ENCODE peak calls at places on chromosomes 1 and 21, in eight cellular contexts. P is Calu3, T is T-cell, R is NCI-H2081, U is iPS-NIHi11, A is RWPE1, X is NCI-H1417, H is caudate nucleus. L is an unnamed sample.

GRCh38 chr1:17438176-17438976 is 1.1 kb downstream of the RCC2 start:
- DNase-seq in P (peak), T (peak), R (peak), U (peak), A (no peak), X (peak), H (peak), L (peak)

GRCh38 chr1:223756002-223756775 is 43.9 kb downstream of the CAPN2 start:
- DNase-seq in P (no peak), T (no peak), R (no peak), U (no peak), A (no peak), X (no peak), H (peak), L (peak)

GRCh38 chr1:205786599-205786998 is 11.3 kb upstream of the RAB29 start:
- DNase-seq in P (no peak), T (no peak), R (no peak), U (no peak), A (no peak), X (no peak), H (no peak), L (no peak)

GRCh38 chr1:117653732-117654484 is 48.1 kb downstream of the TENT5C start:
- DNase-seq in P (no peak), T (no peak), R (no peak), U (no peak), A (no peak), X (no peak), H (no peak), L (no peak)

GRCh38 chr1:240559781-240560180 is 52.2 kb downstream of the GREM2 start:
- DNase-seq in P (no peak), T (no peak), R (no peak), U (no peak), A (no peak), X (no peak), H (no peak), L (no peak)

GRCh38 chr1:63317007-63317813 is 5.2 kb upstream of the FOXD3 start:
- DNase-seq in P (peak), T (no peak), R (peak), U (peak), A (peak), X (peak), H (no peak), L (no peak)

GRCh38 chr1:6385673-6386191 is 7.8 kb downstream of the ACOT7 start:
- DNase-seq in P (peak), T (no peak), R (no peak), U (peak), A (peak), X (peak), H (peak), L (peak)

GRCh38 chr1:31642366-31642765 is 2.3 kb downstream of the PEF1 start:
- DNase-seq in P (no peak), T (no peak), R (no peak), U (no peak), A (no peak), X (no peak), H (no peak), L (no peak)

GRCh38 chr1:221169447-221169889 is 290.2 kb downstream of the HLX start:
- DNase-seq in P (no peak), T (no peak), R (no peak), U (peak), A (no peak), X (no peak), H (no peak), L (no peak)

GRCh38 chr1:2174348-2175054 is 20.1 kb downstream of the FAAP20 start:
- DNase-seq in P (peak), T (peak), R (peak), U (peak), A (peak), X (peak), H (peak), L (peak)

GRCh38 chr1:61202854-61203603 is 120.7 kb downstream of the NFIA start:
- DNase-seq in P (no peak), T (no peak), R (no peak), U (no peak), A (no peak), X (no peak), H (no peak), L (no peak)

GRCh38 chr1:93608188-93609109 is 73.2 kb downstream of the BCAR3 start:
- DNase-seq in P (no peak), T (no peak), R (no peak), U (no peak), A (no peak), X (no peak), H (no peak), L (no peak)

GRCh38 chr1:18949689-18950414 is 6.6 kb downstream of the IFFO2 start:
- DNase-seq in P (no peak), T (no peak), R (no peak), U (peak), A (no peak), X (no peak), H (peak), L (peak)

GRCh38 chr1:158329807-158330206 is 1.5 kb downstream of the CD1B start:
- DNase-seq in P (peak), T (no peak), R (no peak), U (peak), A (no peak), X (no peak), H (no peak), L (no peak)

GRCh38 chr1:178864326-178864725 is 6.6 kb downstream of the ANGPTL1 start:
- DNase-seq in P (no peak), T (no peak), R (no peak), U (no peak), A (no peak), X (no peak), H (no peak), L (no peak)

GRCh38 chr1:59570524-59570923 is 244.2 kb upstream of the HOOK1 start:
- DNase-seq in P (no peak), T (no peak), R (peak), U (no peak), A (no peak), X (no peak), H (no peak), L (no peak)

GRCh38 chr1:40439247-40439646 is 11.0 kb upstream of the ZFP69B start:
- DNase-seq in P (no peak), T (no peak), R (no peak), U (no peak), A (no peak), X (peak), H (no peak), L (no peak)

GRCh38 chr21:32477424-32477745 is 64.9 kb downstream of the EVA1C start:
- DNase-seq in P (no peak), T (no peak), R (no peak), U (no peak), A (no peak), X (no peak), H (no peak), L (no peak)

GRCh38 chr21:41634211-41634694 is 126.3 kb upstream of the TMPRSS2 start:
- DNase-seq in P (peak), T (no peak), R (no peak), U (peak), A (peak), X (no peak), H (no peak), L (no peak)

GRCh38 chr1:43418858-43419257 is 29.2 kb downstream of the SZT2 start:
- DNase-seq in P (no peak), T (no peak), R (no peak), U (no peak), A (no peak), X (peak), H (no peak), L (no peak)

GRCh38 chr1:66283583-66284041 is 250.3 kb upstream of the SGIP1 start:
- DNase-seq in P (no peak), T (no peak), R (no peak), U (no peak), A (peak), X (no peak), H (no peak), L (no peak)

GRCh38 chr21:33266784-33267135 is 593 bp downstream of the IL10RB start:
- DNase-seq in P (no peak), T (no peak), R (no peak), U (no peak), A (no peak), X (no peak), H (peak), L (no peak)

GRCh38 chr1:153344718-153345025 is 4.0 kb downstream of the PGLYRP4 start:
- DNase-seq in P (no peak), T (no peak), R (no peak), U (no peak), A (no peak), X (peak), H (no peak), L (no peak)

GRCh38 chr1:209817691-209818090 is 10.1 kb upstream of the UTP25 start:
- DNase-seq in P (no peak), T (no peak), R (no peak), U (no peak), A (no peak), X (no peak), H (no peak), L (no peak)

GRCh38 chr1:228018961-228019721 is 12.3 kb downstream of the WNT3A start:
- DNase-seq in P (no peak), T (no peak), R (no peak), U (peak), A (no peak), X (no peak), H (no peak), L (no peak)

GRCh38 chr1:175884369-175884768 is 141.0 kb upstream of the TNR start:
- DNase-seq in P (no peak), T (no peak), R (no peak), U (no peak), A (no peak), X (no peak), H (no peak), L (no peak)

GRCh38 chr1:187185389-187185788 is 356.6 kb downstream of the PLA2G4A start:
- DNase-seq in P (no peak), T (no peak), R (peak), U (no peak), A (no peak), X (no peak), H (no peak), L (no peak)

GRCh38 chr1:209485167-209485566 is 98.3 kb upstream of the CAMK1G start:
- DNase-seq in P (no peak), T (no peak), R (peak), U (no peak), A (peak), X (no peak), H (no peak), L (peak)

GRCh38 chr1:99648107-99648506 is 2.2 kb downstream of the PALMD start:
- DNase-seq in P (peak), T (no peak), R (peak), U (peak), A (no peak), X (no peak), H (no peak), L (no peak)

L was measured in anterior cingulate cortex.